ENCODE peak calls at places on chromosomes 2 and 18, in nine cellular contexts. One of them, this sample, is unnamed.

GRCh38 chr18:59927246-59927825 is 27.5 kb downstream of the PMAIP1 start:
- DNase-seq in breast epithelium: no peak
- DNase-seq in cardiac muscle cell: peak; percentile 52
- DNase-seq in right lobe of liver: no peak
- DNase-seq in hepatocyte: no peak
- DNase-seq in heart left ventricle: no peak
- DNase-seq in astrocyte: peak; percentile 77
- DNase-seq in neural progenitor cell: no peak
- DNase-seq in transverse colon: no peak
- DNase-seq in this sample: peak; percentile 99

GRCh38 chr2:47087051-47087450 is 68.1 kb downstream of the STPG4 start:
- DNase-seq in breast epithelium: no peak
- DNase-seq in cardiac muscle cell: no peak
- DNase-seq in right lobe of liver: no peak
- DNase-seq in hepatocyte: no peak
- DNase-seq in heart left ventricle: no peak
- DNase-seq in astrocyte: no peak
- DNase-seq in neural progenitor cell: no peak
- DNase-seq in transverse colon: no peak
- DNase-seq in this sample: no peak

GRCh38 chr2:30798536-30798991 is 8.7 kb downstream of the CAPN13 start:
- DNase-seq in breast epithelium: no peak
- DNase-seq in cardiac muscle cell: no peak
- DNase-seq in right lobe of liver: no peak
- DNase-seq in hepatocyte: no peak
- DNase-seq in heart left ventricle: no peak
- DNase-seq in astrocyte: no peak
- DNase-seq in neural progenitor cell: no peak
- DNase-seq in transverse colon: no peak
- DNase-seq in this sample: no peak

GRCh38 chr2:70574102-70574501 is 20.5 kb upstream of the TGFA start:
- DNase-seq in breast epithelium: no peak
- DNase-seq in cardiac muscle cell: no peak
- DNase-seq in right lobe of liver: no peak
- DNase-seq in hepatocyte: no peak
- DNase-seq in heart left ventricle: no peak
- DNase-seq in astrocyte: no peak
- DNase-seq in neural progenitor cell: no peak
- DNase-seq in transverse colon: no peak
- DNase-seq in this sample: no peak

GRCh38 chr18:43274526-43274925 is 2.8 kb downstream of the SYT4 start:
- DNase-seq in breast epithelium: no peak
- DNase-seq in cardiac muscle cell: no peak
- DNase-seq in right lobe of liver: no peak
- DNase-seq in hepatocyte: no peak
- DNase-seq in heart left ventricle: no peak
- DNase-seq in astrocyte: no peak
- DNase-seq in neural progenitor cell: no peak
- DNase-seq in transverse colon: no peak
- DNase-seq in this sample: no peak

GRCh38 chr2:207465894-207466293 is 63.9 kb upstream of the CREB1 start:
- DNase-seq in breast epithelium: no peak
- DNase-seq in cardiac muscle cell: no peak
- DNase-seq in right lobe of liver: no peak
- DNase-seq in hepatocyte: no peak
- DNase-seq in heart left ventricle: no peak
- DNase-seq in astrocyte: no peak
- DNase-seq in neural progenitor cell: no peak
- DNase-seq in transverse colon: no peak
- DNase-seq in this sample: no peak

GRCh38 chr18:80254971-80255500 is 7.7 kb upstream of the PARD6G start:
- DNase-seq in breast epithelium: no peak
- DNase-seq in cardiac muscle cell: no peak
- DNase-seq in right lobe of liver: no peak
- DNase-seq in hepatocyte: no peak
- DNase-seq in heart left ventricle: no peak
- DNase-seq in astrocyte: no peak
- DNase-seq in neural progenitor cell: no peak
- DNase-seq in transverse colon: no peak
- DNase-seq in this sample: no peak

GRCh38 chr2:240569998-240570530 is 1.8 kb downstream of the RNPEPL1 start:
- DNase-seq in breast epithelium: no peak
- DNase-seq in cardiac muscle cell: no peak
- DNase-seq in right lobe of liver: no peak
- DNase-seq in hepatocyte: no peak
- DNase-seq in heart left ventricle: no peak
- DNase-seq in astrocyte: no peak
- DNase-seq in neural progenitor cell: no peak
- DNase-seq in transverse colon: peak; percentile 34
- DNase-seq in this sample: no peak

GRCh38 chr2:208268553-208268952 is 2.5 kb downstream of the PIKFYVE start:
- DNase-seq in breast epithelium: no peak
- DNase-seq in cardiac muscle cell: no peak
- DNase-seq in right lobe of liver: no peak
- DNase-seq in hepatocyte: no peak
- DNase-seq in heart left ventricle: no peak
- DNase-seq in astrocyte: no peak
- DNase-seq in neural progenitor cell: no peak
- DNase-seq in transverse colon: no peak
- DNase-seq in this sample: no peak

GRCh38 chr2:145016711-145017110 is 496.8 kb upstream of the ZEB2 start:
- DNase-seq in breast epithelium: no peak
- DNase-seq in cardiac muscle cell: peak; percentile 23
- DNase-seq in right lobe of liver: no peak
- DNase-seq in hepatocyte: no peak
- DNase-seq in heart left ventricle: no peak
- DNase-seq in astrocyte: no peak
- DNase-seq in neural progenitor cell: no peak
- DNase-seq in transverse colon: no peak
- DNase-seq in this sample: no peak

GRCh38 chr2:113178069-113178468 is 4.3 kb downstream of the PSD4 start:
- DNase-seq in breast epithelium: no peak
- DNase-seq in cardiac muscle cell: no peak
- DNase-seq in right lobe of liver: no peak
- DNase-seq in hepatocyte: no peak
- DNase-seq in heart left ventricle: no peak
- DNase-seq in astrocyte: no peak
- DNase-seq in neural progenitor cell: no peak
- DNase-seq in transverse colon: no peak
- DNase-seq in this sample: no peak

GRCh38 chr2:113175101-113175628 is 1.4 kb downstream of the PSD4 start:
- DNase-seq in breast epithelium: no peak
- DNase-seq in cardiac muscle cell: no peak
- DNase-seq in right lobe of liver: no peak
- DNase-seq in hepatocyte: no peak
- DNase-seq in heart left ventricle: no peak
- DNase-seq in astrocyte: no peak
- DNase-seq in neural progenitor cell: no peak
- DNase-seq in transverse colon: peak; percentile 68
- DNase-seq in this sample: no peak

GRCh38 chr2:113175736-113176695 is 2.2 kb downstream of the PSD4 start:
- DNase-seq in breast epithelium: no peak
- DNase-seq in cardiac muscle cell: no peak
- DNase-seq in right lobe of liver: no peak
- DNase-seq in hepatocyte: no peak
- DNase-seq in heart left ventricle: no peak
- DNase-seq in astrocyte: no peak
- DNase-seq in neural progenitor cell: no peak
- DNase-seq in transverse colon: peak; percentile 53
- DNase-seq in this sample: no peak

GRCh38 chr2:113178891-113179290 is 5.1 kb downstream of the PSD4 start:
- DNase-seq in breast epithelium: no peak
- DNase-seq in cardiac muscle cell: no peak
- DNase-seq in right lobe of liver: no peak
- DNase-seq in hepatocyte: no peak
- DNase-seq in heart left ventricle: no peak
- DNase-seq in astrocyte: no peak
- DNase-seq in neural progenitor cell: no peak
- DNase-seq in transverse colon: no peak
- DNase-seq in this sample: no peak

GRCh38 chr2:113176696-113177355 is 3.1 kb downstream of the PSD4 start:
- DNase-seq in breast epithelium: no peak
- DNase-seq in cardiac muscle cell: no peak
- DNase-seq in right lobe of liver: no peak
- DNase-seq in hepatocyte: no peak
- DNase-seq in heart left ventricle: no peak
- DNase-seq in astrocyte: no peak
- DNase-seq in neural progenitor cell: no peak
- DNase-seq in transverse colon: no peak
- DNase-seq in this sample: no peak
- H3K4me1 ChIP-seq in breast epithelium: no peaks in the 10 kb centered on the region
- H3K4me1 ChIP-seq in cardiac muscle cell: peaks cover 7% of the 10 kb centered on the region
- H3K4me1 ChIP-seq in right lobe of liver: peaks cover 15% of the 10 kb centered on the region
- H3K4me1 ChIP-seq in hepatocyte: peaks cover 15% of the 10 kb centered on the region
- H3K4me1 ChIP-seq in heart left ventricle: no peaks in the 10 kb centered on the region
- H3K4me1 ChIP-seq in astrocyte: no peaks in the 10 kb centered on the region
- H3K4me1 ChIP-seq in neural progenitor cell: peaks cover 5% of the 10 kb centered on the region
- H3K4me1 ChIP-seq in transverse colon: peaks cover 6% of the 10 kb centered on the region
- H3K4me1 ChIP-seq in this sample: no peaks in the 10 kb centered on the region

GRCh38 chr18:50194623-50195532 is at the start of gene MYO5B:
- DNase-seq in breast epithelium: peak; percentile 73
- DNase-seq in cardiac muscle cell: peak; percentile 2
- DNase-seq in right lobe of liver: peak; percentile 93
- DNase-seq in hepatocyte: peak; percentile 96
- DNase-seq in heart left ventricle: no peak
- DNase-seq in astrocyte: no peak
- DNase-seq in neural progenitor cell: peak; percentile 92
- DNase-seq in transverse colon: peak; percentile 91
- DNase-seq in this sample: no peak
- TF ChIP-seq CTCF in breast epithelium: peak; percentile 77
- TF ChIP-seq CTCF in cardiac muscle cell: no peak
- TF ChIP-seq CTCF in right lobe of liver: peak; percentile 93
- TF ChIP-seq CTCF in hepatocyte: peak; percentile 40
- TF ChIP-seq CTCF in heart left ventricle: peak; percentile 46
- TF ChIP-seq CTCF in astrocyte: no peak
- TF ChIP-seq CTCF in neural progenitor cell: peak; percentile 60
- TF ChIP-seq CTCF in transverse colon: peak; percentile 38
- TF ChIP-seq CTCF in this sample: peak; percentile 67

GRCh38 chr2:149653831-149654445 is 66.4 kb upstream of the MMADHC start:
- DNase-seq in breast epithelium: no peak
- DNase-seq in cardiac muscle cell: no peak
- DNase-seq in right lobe of liver: no peak
- DNase-seq in hepatocyte: no peak
- DNase-seq in heart left ventricle: no peak
- DNase-seq in astrocyte: no peak
- DNase-seq in neural progenitor cell: no peak
- DNase-seq in transverse colon: no peak
- DNase-seq in this sample: no peak

GRCh38 chr2:149652925-149653324 is 65.3 kb upstream of the MMADHC start:
- DNase-seq in breast epithelium: no peak
- DNase-seq in cardiac muscle cell: peak; percentile 54
- DNase-seq in right lobe of liver: no peak
- DNase-seq in hepatocyte: no peak
- DNase-seq in heart left ventricle: no peak
- DNase-seq in astrocyte: no peak
- DNase-seq in neural progenitor cell: no peak
- DNase-seq in transverse colon: no peak
- DNase-seq in this sample: no peak

GRCh38 chr2:149651229-149651628 is 63.7 kb upstream of the MMADHC start:
- DNase-seq in breast epithelium: no peak
- DNase-seq in cardiac muscle cell: no peak
- DNase-seq in right lobe of liver: peak; percentile 75
- DNase-seq in hepatocyte: peak; percentile 26
- DNase-seq in heart left ventricle: no peak
- DNase-seq in astrocyte: no peak
- DNase-seq in neural progenitor cell: no peak
- DNase-seq in transverse colon: no peak
- DNase-seq in this sample: no peak

GRCh38 chr2:149650006-149650405 is 62.4 kb upstream of the MMADHC start:
- DNase-seq in breast epithelium: no peak
- DNase-seq in cardiac muscle cell: peak; percentile 67
- DNase-seq in right lobe of liver: no peak
- DNase-seq in hepatocyte: no peak
- DNase-seq in heart left ventricle: no peak
- DNase-seq in astrocyte: peak; percentile 57
- DNase-seq in neural progenitor cell: no peak
- DNase-seq in transverse colon: no peak
- DNase-seq in this sample: no peak

DNA sequence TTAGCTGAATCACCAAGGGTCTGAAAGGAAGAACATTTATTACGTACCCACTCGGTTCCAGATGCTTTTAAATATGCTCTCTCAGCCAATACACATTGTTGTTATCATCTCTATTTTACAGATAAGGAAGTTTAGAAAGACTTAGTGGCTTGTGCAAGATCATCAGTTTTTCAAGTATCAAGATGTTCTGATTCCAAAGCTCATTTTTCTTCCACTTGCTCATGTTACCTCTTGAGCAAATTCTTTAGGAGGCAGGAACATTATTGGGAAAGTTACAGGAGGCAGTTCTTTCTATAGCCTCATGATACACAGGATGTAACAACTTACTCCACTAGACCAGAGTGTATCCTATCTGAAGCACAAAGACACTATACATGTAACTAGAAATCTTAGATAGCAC is 64.9 kb upstream of the MMADHC start:
- DNase-seq in breast epithelium: no peak
- DNase-seq in cardiac muscle cell: peak; percentile 73
- DNase-seq in right lobe of liver: no peak
- DNase-seq in hepatocyte: peak; percentile 7
- DNase-seq in heart left ventricle: no peak
- DNase-seq in astrocyte: peak; percentile 46
- DNase-seq in neural progenitor cell: no peak
- DNase-seq in transverse colon: no peak
- DNase-seq in this sample: no peak
- H3K4me1 ChIP-seq in breast epithelium: no peaks in the 10 kb centered on the region
- H3K4me1 ChIP-seq in cardiac muscle cell: peaks cover 14% of the 10 kb centered on the region
- H3K4me1 ChIP-seq in right lobe of liver: peaks cover 9% of the 10 kb centered on the region
- H3K4me1 ChIP-seq in hepatocyte: peaks cover 4% of the 10 kb centered on the region
- H3K4me1 ChIP-seq in heart left ventricle: no peaks in the 10 kb centered on the region
- H3K4me1 ChIP-seq in astrocyte: peaks cover 16% of the 10 kb centered on the region
- H3K4me1 ChIP-seq in neural progenitor cell: no peaks in the 10 kb centered on the region
- H3K4me1 ChIP-seq in transverse colon: no peaks in the 10 kb centered on the region
- H3K4me1 ChIP-seq in this sample: peaks cover 18% of the 10 kb centered on the region

DNA sequence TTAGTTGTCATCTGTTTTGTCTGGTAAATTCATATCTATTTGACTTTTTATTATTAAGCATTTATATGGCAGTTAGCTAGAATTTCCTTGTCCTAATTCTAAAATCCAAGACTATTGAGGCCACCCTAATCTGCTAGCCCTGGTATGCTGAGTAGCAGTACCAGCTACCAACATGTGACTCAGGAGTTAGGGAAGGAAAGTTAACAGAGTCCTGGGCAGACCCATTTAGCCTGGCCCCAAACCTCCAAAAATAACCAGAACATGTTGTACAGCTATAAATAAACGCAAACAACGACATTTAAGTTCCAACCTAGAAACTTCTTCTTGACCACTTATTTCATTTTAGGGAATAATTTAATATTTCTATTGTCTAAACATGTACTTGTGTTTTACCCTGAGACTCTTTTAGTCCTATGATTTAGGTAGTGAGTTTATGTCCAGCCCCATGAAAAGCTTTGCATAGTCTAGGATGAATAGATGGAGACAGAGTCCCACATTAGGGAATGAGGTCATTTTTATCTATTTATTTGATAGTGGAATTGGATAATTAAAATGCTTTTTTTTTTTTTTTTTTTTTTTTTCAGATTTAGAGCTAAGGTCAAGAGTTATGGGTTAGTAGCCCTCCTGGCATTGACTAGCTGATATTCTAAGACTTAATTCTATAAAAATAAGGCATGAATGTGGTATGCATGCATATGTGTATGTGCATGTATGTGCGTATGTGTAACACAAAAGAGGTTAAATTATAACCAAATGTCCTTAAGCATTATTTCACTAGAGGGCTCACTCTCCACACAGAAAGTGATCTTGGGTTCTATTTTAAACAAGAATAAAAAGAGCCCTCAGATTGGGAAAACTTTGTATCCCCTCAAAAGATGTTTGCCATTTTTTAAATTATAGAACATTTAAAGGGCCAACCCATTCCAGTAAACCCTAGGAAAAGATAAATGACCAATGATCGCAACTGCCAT is 160.0 kb upstream of the MAPRE2 start:
- DNase-seq in breast epithelium: no peak
- DNase-seq in cardiac muscle cell: peak; percentile 24
- DNase-seq in right lobe of liver: no peak
- DNase-seq in hepatocyte: peak; percentile 31
- DNase-seq in heart left ventricle: no peak
- DNase-seq in astrocyte: no peak
- DNase-seq in neural progenitor cell: no peak
- DNase-seq in transverse colon: no peak
- DNase-seq in this sample: no peak
- TF ChIP-seq CTCF in breast epithelium: no peak
- TF ChIP-seq CTCF in cardiac muscle cell: no peak
- TF ChIP-seq CTCF in right lobe of liver: peak; percentile 46
- TF ChIP-seq CTCF in hepatocyte: peak; percentile 52
- TF ChIP-seq CTCF in heart left ventricle: peak; percentile 27
- TF ChIP-seq CTCF in astrocyte: peak; percentile 16
- TF ChIP-seq CTCF in neural progenitor cell: no peak
- TF ChIP-seq CTCF in transverse colon: no peak
- TF ChIP-seq CTCF in this sample: peak; percentile 43